ENCODE peak calls at places on chromosomes 4 and X, in seven cellular contexts. F is H9, P is SK-N-SH, N is heart right ventricle, U is progenitor cell of endocrine pancreas, D is BJ, M is OCI-LY7. T is an unnamed sample.

GRCh38 chr4:123877561-123877960 is 481.0 kb downstream of the SPRY1 start:
- DNase-seq in F (no peak), P (no peak), N (no peak), U (no peak), D (no peak), M (no peak), T (no peak)

GRCh38 chrX:104319346-104319745 is 64.6 kb upstream of the ESX1 start:
- DNase-seq in F (no peak), P (no peak), N (no peak), U (no peak), D (no peak), M (no peak), T (no peak)

GRCh38 chr4:139841464-139842195 is 176.0 kb downstream of the MGST2 start:
- DNase-seq in F (no peak), P (no peak), N (no peak), U (peak; percentile 37), D (no peak), M (peak; percentile 14), T (no peak)

GRCh38 chr4:94256833-94257232 is 49.2 kb downstream of the SMARCAD1 start:
- DNase-seq in F (no peak), P (no peak), N (no peak), U (no peak), D (no peak), M (peak; percentile 14), T (no peak)

GRCh38 chrX:129000018-129000417 is 523.3 kb downstream of the SMARCA1 start:
- DNase-seq in F (no peak), P (no peak), N (no peak), U (no peak), D (no peak), M (no peak), T (no peak)

GRCh38 chrX:46994096-46994495 is 81.9 kb downstream of the JADE3 start:
- DNase-seq in F (no peak), P (peak; percentile 40), N (no peak), U (no peak), D (no peak), M (no peak), T (no peak)

GRCh38 chrX:110691446-110691845 is 104.2 kb downstream of the CHRDL1 start:
- DNase-seq in F (no peak), P (no peak), N (no peak), U (no peak), D (no peak), M (no peak), T (no peak)

GRCh38 chr4:176376032-176376614 is 56.4 kb downstream of the SPCS3 start:
- DNase-seq in F (no peak), P (peak; percentile 8), N (no peak), U (no peak), D (no peak), M (peak; percentile 33), T (peak; percentile 12)

GRCh38 chrX:134484039-134484438 is 24.1 kb downstream of the HPRT1 start:
- DNase-seq in F (no peak), P (peak; percentile 18), N (no peak), U (no peak), D (peak; percentile 26), M (peak; percentile 19), T (peak; percentile 46)

GRCh38 chr4:152776352-152776751 is 3.2 kb downstream of the TIGD4 start:
- DNase-seq in F (no peak), P (no peak), N (no peak), U (no peak), D (no peak), M (no peak), T (no peak)

GRCh38 chr4:52052475-52052780 is 1.3 kb downstream of the SPATA18 start:
- DNase-seq in F (no peak), P (no peak), N (no peak), U (no peak), D (no peak), M (no peak), T (peak; percentile 53)

GRCh38 chr4:29310252-29310651 is 1409.9 kb upstream of the PCDH7 start:
- DNase-seq in F (no peak), P (no peak), N (no peak), U (no peak), D (no peak), M (no peak), T (no peak)

GRCh38 chr4:179624768-179625181 is 2182.5 kb upstream of the AGA start:
- DNase-seq in F (peak; percentile 31), P (no peak), N (no peak), U (no peak), D (no peak), M (no peak), T (peak; percentile 37)

GRCh38 chr4:139619644-139620043 is 46.0 kb upstream of the MGST2 start:
- DNase-seq in F (no peak), P (no peak), N (no peak), U (no peak), D (no peak), M (peak; percentile 44), T (peak; percentile 28)

GRCh38 chr4:3201718-3202702 is 46.9 kb upstream of the MSANTD1 start:
- DNase-seq in F (no peak), P (no peak), N (no peak), U (no peak), D (no peak), M (peak; percentile 61), T (peak; percentile 75)

DNA sequence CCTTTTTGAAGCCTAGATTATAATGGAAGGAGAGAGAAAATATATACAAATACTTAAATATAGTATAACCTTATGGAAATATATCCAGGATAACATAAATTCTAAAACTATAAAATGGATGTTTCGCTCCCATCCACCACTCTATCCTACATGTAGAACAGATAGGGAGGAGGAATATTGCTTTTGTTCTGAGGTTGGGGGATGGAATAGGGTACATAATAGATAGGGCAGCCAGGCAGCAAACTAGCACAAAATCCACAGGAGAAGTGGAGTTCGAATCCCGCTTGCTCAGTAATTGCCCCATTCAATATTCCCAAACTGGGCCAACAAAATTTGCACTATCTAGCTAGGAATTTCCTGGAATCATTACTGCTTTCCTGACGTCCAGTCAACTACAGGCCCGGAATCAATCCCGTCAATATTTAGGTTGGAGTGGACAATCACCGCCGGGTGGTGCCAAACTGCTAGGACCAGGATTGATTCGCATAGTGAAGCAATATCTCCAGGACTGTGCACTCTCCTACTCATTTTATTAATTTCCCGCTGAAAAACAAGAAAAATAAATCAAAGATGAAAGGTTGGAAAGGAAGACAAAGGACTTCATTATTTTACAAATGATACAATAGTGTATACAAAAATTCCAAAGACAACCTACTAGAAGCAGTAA is 40.4 kb upstream of the PAPSS1 start:
- DNase-seq in F (no peak), P (peak; percentile 2), N (peak; percentile 12), U (no peak), D (no peak), M (no peak), T (no peak)
- TF ChIP-seq CTCF in F (peak; percentile 44), P (peak; percentile 34), N (no peak), U (peak; percentile 32), D (no peak), M (no peak), T (no peak)

GRCh38 chrX:131816551-131817136 is 206.5 kb upstream of the STK26 start:
- DNase-seq in F (no peak), P (peak; percentile 51), N (no peak), U (no peak), D (no peak), M (peak; percentile 0), T (peak; percentile 35)
- TF ChIP-seq CTCF in F (no peak), P (peak; percentile 59), N (peak; percentile 57), U (no peak), D (peak; percentile 1), M (no peak), T (no peak)

DNA sequence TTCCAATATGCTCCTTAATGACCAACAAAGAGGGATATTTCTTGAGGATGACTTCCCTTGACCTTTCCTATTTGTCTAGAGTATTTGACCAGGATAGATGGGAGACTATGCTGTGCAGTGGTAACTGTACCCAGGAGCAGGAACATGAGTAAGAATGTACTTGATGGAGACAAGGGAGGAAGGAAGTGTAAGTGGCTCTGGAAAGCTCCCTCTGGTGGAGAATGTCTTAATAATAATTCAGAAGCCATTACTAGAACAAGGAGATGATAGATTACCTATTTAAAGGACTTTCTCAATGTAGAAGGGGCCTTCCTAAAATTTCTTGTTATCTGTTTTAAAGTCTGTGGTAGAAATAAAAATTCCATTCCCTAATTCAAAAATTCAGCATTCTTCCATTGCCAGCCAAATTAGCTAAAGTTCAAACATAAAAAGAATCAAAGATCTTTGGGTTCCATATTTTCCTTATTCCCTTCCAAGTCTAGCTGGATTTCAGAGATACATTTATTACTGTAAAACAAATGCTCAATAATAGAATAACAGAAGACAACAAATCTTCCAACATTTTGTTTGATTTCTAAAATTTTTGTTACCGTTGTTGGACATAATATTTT is 83.8 kb downstream of the GRID2 start:
- DNase-seq in F (no peak), P (peak; percentile 17), N (no peak), U (no peak), D (no peak), M (peak; percentile 28), T (peak; percentile 54)
- TF ChIP-seq CTCF in F (peak; percentile 82), P (peak; percentile 76), N (peak; percentile 43), U (peak; percentile 73), D (peak; percentile 50), M (peak; percentile 79), T (peak; percentile 55)

DNA sequence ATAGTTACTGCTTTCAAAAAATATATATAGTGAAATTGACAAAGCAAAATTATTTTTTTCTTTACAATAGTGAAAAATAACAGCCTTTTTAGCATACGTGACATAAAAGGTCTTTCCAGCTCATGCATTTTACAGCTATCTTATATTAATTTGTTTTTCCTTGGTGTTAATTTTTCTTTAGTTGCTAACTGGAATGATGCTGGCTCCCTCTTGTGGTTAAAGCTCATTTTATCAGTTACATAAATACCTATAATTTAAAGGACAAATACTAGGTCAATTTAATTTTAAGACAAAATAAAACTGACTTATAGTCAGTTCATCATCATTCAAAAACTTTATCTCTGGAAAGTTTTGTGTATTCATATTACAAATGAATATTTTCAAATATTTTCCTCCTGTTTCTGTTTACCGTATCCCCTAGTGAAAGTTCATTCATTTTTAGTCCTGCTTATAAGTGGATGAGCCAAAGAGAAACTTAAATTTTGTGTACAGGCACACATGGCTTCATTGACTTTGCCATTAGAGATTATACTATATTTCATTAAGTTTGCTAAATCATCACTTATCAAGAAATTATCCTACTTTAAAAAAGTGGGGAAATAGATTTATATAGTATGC is 9.9 kb upstream of the ANAPC4 start:
- DNase-seq in F (no peak), P (peak; percentile 19), N (no peak), U (no peak), D (no peak), M (peak; percentile 58), T (peak; percentile 61)
- TF ChIP-seq CTCF in F (peak; percentile 84), P (peak; percentile 91), N (peak; percentile 50), U (peak; percentile 86), D (peak; percentile 58), M (peak; percentile 97), T (peak; percentile 42)